ENCODE peak calls at places on chromosomes 16 and 17, in seven cellular contexts. Z, A, T, V, E, U and I are unnamed samples.
A peak's percentile ranks its signal among the peaks of the same experiment; 100 is the strongest.

GRCh38 chr17:11948791-11949190 is 48.5 kb downstream of the ZNF18 start:
- DNase-seq in Z (no peak), A (peak; percentile 51), T (no peak), V (no peak), E (no peak), U (peak; percentile 54), I (no peak)

GRCh38 chr16:14640538-14640937 is 7.8 kb downstream of the BFAR start:
- DNase-seq in Z (no peak), A (no peak), T (no peak), V (no peak), E (no peak), U (no peak), I (no peak)

GRCh38 chr17:56598471-56598870 is 5.0 kb downstream of the NOG start:
- DNase-seq in Z (no peak), A (no peak), T (no peak), V (no peak), E (no peak), U (no peak), I (no peak)

GRCh38 chr17:68515238-68515637 is 3.0 kb downstream of the PRKAR1A start:
- DNase-seq in Z (no peak), A (no peak), T (no peak), V (no peak), E (no peak), U (no peak), I (no peak)

GRCh38 chr17:75267403-75268232 is 3.4 kb downstream of the MIF4GD start:
- DNase-seq in Z (peak; percentile 72), A (no peak), T (peak; percentile 93), V (no peak), E (no peak), U (no peak), I (no peak)

GRCh38 chr16:89037261-89038152 is 56.1 kb upstream of the ACSF3 start:
- DNase-seq in Z (no peak), A (peak; percentile 45), T (peak; percentile 74), V (no peak), E (no peak), U (no peak), I (peak; percentile 72)

GRCh38 chr16:3065069-3065741 is at the start of gene IL32:
- DNase-seq in Z (peak; percentile 89), A (peak; percentile 82), T (no peak), V (no peak), E (no peak), U (no peak), I (no peak)

GRCh38 chr16:64397945-64398508 is 723.8 kb downstream of the CDH11 start:
- DNase-seq in Z (no peak), A (no peak), T (no peak), V (no peak), E (no peak), U (no peak), I (no peak)

GRCh38 chr17:76119409-76120371 is 16.1 kb upstream of the EXOC7 start:
- DNase-seq in Z (no peak), A (no peak), T (no peak), V (no peak), E (no peak), U (no peak), I (no peak)

GRCh38 chr16:67594256-67594915 is 32.1 kb downstream of the CTCF start:
- DNase-seq in Z (no peak), A (no peak), T (no peak), V (no peak), E (no peak), U (no peak), I (no peak)
- TF ChIP-seq CTCF in Z (no peak), A (no peak), T (no peak), V (no peak), E (no peak), U (no peak), I (no peak)

GRCh38 chr17:62692721-62693431 is 65.4 kb downstream of the MRC2 start:
- DNase-seq in Z (peak; percentile 61), A (peak; percentile 35), T (peak; percentile 86), V (no peak), E (no peak), U (no peak), I (no peak)
- TF ChIP-seq CTCF in Z (peak; percentile 62), A (peak; percentile 21), T (peak; percentile 68), V (no peak), E (no peak), U (peak; percentile 57), I (peak; percentile 46)

GRCh38 chr16:67342616-67343015 is 16.0 kb downstream of the LRRC36 start:
- DNase-seq in Z (no peak), A (no peak), T (no peak), V (no peak), E (no peak), U (no peak), I (no peak)

GRCh38 chr16:67341250-67341649 is 14.6 kb downstream of the LRRC36 start:
- DNase-seq in Z (no peak), A (no peak), T (no peak), V (no peak), E (no peak), U (no peak), I (no peak)

GRCh38 chr16:67336111-67336510 is 9.5 kb downstream of the LRRC36 start:
- DNase-seq in Z (no peak), A (no peak), T (no peak), V (no peak), E (no peak), U (no peak), I (no peak)

GRCh38 chr16:67336646-67337045 is 10.0 kb downstream of the LRRC36 start:
- DNase-seq in Z (no peak), A (no peak), T (no peak), V (no peak), E (no peak), U (no peak), I (no peak)

DNA sequence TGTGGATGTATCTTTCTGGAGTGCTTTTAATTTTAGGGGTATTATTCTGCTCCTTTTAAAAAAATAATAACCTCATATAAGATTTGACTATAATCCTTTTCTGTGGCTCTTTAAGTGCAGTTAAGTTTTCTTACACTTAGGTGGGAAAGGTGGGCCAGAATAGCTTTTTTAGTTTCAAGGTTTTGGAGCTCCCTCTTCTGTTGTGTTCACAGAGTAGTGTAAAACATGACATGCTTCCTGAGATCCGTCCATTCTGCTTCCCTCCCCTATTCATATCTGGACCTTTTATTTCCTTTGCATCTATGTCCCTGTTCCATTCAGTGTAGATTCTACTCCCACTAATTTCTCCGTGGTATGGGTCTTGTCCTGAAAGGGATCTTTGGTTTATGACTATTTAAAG is 12.8 kb downstream of the LRRC36 start:
- DNase-seq in Z (no peak), A (no peak), T (no peak), V (no peak), E (no peak), U (no peak), I (no peak)
- TF ChIP-seq CTCF in Z (peak; percentile 58), A (no peak), T (peak; percentile 27), V (no peak), E (no peak), U (peak; percentile 30), I (no peak)

GRCh38 chr16:8199390-8199789 is 390.9 kb downstream of the TMEM114 start:
- DNase-seq in Z (no peak), A (no peak), T (no peak), V (no peak), E (no peak), U (no peak), I (no peak)

GRCh38 chr16:8194795-8195194 is 395.5 kb downstream of the TMEM114 start:
- DNase-seq in Z (no peak), A (no peak), T (peak; percentile 64), V (no peak), E (no peak), U (no peak), I (no peak)
- TF ChIP-seq CTCF in Z (peak; percentile 28), A (no peak), T (peak; percentile 85), V (no peak), E (no peak), U (peak; percentile 5), I (peak; percentile 60)

DNA sequence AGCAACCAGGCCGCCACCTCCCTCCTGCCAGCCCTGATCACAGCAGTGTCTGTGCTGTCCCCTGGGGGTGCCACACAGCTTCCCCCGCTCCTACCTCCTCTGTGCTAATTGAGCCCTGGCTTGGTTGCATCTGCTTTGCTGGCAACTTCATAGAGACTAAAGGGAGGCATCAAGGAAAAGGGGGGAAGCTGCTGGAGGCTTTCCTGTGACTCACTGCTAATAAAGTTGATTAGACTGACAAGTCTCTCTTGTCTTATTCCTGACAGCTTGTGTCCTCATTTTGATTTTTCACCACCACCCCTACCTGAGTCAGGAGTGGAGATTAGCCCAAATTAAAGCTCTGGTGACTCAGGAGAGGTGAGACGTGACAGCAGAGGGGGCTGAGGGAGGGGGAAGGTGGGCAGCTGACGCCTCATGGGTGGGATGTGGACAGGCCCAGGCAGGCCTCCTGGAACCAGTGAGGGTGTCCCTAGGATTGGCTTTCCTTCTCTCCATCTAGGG is 310.0 kb downstream of the CBLN1 start:
- DNase-seq in Z (no peak), A (no peak), T (no peak), V (no peak), E (peak; percentile 53), U (no peak), I (no peak)
- TF ChIP-seq CTCF in Z (no peak), A (no peak), T (no peak), V (no peak), E (no peak), U (no peak), I (no peak)